ENCODE peak calls at places on chromosomes 4 and X, in five cellular contexts. One of them, this sample, is unnamed.

GRCh38 chr4:168633071-168633470 is 136.2 kb downstream of the PALLD start:
- DNase-seq in adipocyte: peak; percentile 50
- DNase-seq in pancreas: no peak
- DNase-seq in colonic mucosa: no peak
- DNase-seq in skeletal muscle cell: no peak
- DNase-seq in this sample: no peak

GRCh38 chr4:127686656-127687055 is 43.5 kb upstream of the SLC25A31 start:
- DNase-seq in adipocyte: no peak
- DNase-seq in pancreas: no peak
- DNase-seq in colonic mucosa: no peak
- DNase-seq in skeletal muscle cell: no peak
- DNase-seq in this sample: no peak

GRCh38 chr4:69974646-69975045 is 9.1 kb upstream of the CSN2 start:
- DNase-seq in adipocyte: peak; percentile 71
- DNase-seq in pancreas: no peak
- DNase-seq in colonic mucosa: no peak
- DNase-seq in skeletal muscle cell: no peak
- DNase-seq in this sample: no peak

GRCh38 chr4:55008166-55009056 is 117.0 kb downstream of the KDR start:
- DNase-seq in adipocyte: no peak
- DNase-seq in pancreas: no peak
- DNase-seq in colonic mucosa: no peak
- DNase-seq in skeletal muscle cell: no peak
- DNase-seq in this sample: no peak

GRCh38 chr4:101279377-101279871 is 67.9 kb downstream of the PPP3CA start:
- DNase-seq in adipocyte: peak; percentile 97
- DNase-seq in pancreas: no peak
- DNase-seq in colonic mucosa: peak; percentile 39
- DNase-seq in skeletal muscle cell: peak; percentile 94
- DNase-seq in this sample: no peak

GRCh38 chrX:78800114-78800513 is 52.6 kb downstream of the LPAR4 start:
- DNase-seq in adipocyte: no peak
- DNase-seq in pancreas: no peak
- DNase-seq in colonic mucosa: no peak
- DNase-seq in skeletal muscle cell: no peak
- DNase-seq in this sample: no peak

GRCh38 chr4:65599335-65599734 is 71.0 kb downstream of the EPHA5 start:
- DNase-seq in adipocyte: peak; percentile 16
- DNase-seq in pancreas: no peak
- DNase-seq in colonic mucosa: no peak
- DNase-seq in skeletal muscle cell: peak; percentile 5
- DNase-seq in this sample: no peak

GRCh38 chr4:139092271-139092670 is 76.7 kb downstream of the NOCT start:
- DNase-seq in adipocyte: no peak
- DNase-seq in pancreas: no peak
- DNase-seq in colonic mucosa: no peak
- DNase-seq in skeletal muscle cell: no peak
- DNase-seq in this sample: no peak

GRCh38 chr4:118389731-118390520 is 37.1 kb upstream of the PRSS12 start:
- DNase-seq in adipocyte: peak; percentile 41
- DNase-seq in pancreas: no peak
- DNase-seq in colonic mucosa: no peak
- DNase-seq in skeletal muscle cell: no peak
- DNase-seq in this sample: no peak

DNA sequence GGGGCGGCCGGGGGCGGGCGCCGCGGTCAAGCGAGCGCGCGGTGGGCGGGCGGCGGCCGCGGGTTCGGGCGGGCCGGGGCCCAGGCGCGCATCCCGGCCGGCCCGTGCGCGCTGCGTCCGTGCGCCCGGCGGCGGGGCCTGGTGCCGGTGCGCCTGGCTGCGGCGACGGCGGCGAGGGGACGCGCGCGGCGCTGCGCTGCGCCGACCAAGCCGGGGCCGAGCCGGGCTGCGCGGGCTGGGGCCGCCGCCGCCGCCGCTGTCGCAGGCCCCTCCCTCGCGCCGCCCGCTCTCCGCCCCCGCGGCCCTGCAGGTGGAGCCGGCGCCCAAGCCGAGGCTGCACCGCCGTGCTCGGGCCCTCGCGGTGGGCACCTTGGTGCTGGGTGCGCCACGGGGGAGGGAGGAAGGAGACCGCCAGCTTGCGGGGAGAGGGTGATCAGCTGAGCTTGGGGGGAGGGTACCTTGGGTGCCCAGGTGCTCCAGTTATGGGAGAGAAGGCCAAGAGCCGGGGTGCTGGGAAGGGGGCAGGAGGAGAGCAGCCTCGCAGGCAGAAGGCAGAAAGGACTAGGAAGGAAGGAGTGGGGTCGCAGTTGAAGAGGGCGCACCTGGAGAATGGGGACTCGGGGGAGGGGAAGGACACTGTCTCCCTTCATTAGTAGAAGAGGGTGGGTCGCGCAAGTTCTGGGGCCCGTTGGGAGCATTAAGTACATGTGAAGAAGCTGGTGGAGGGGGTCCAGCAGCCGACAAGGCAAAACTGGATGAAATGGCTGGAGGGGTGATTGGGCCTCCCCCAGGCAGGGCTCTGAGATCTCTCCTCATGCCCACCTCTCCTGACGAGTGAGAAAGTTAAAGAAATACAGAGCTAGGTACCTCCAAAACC is at the start of gene PPP2R2C:
- DNase-seq in adipocyte: peak; percentile 2
- DNase-seq in pancreas: no peak
- DNase-seq in colonic mucosa: peak; percentile 14
- DNase-seq in skeletal muscle cell: no peak
- DNase-seq in this sample: no peak
- H3K4me3 ChIP-seq in adipocyte: no peak within 1 kb of the TSS
- H3K4me3 ChIP-seq in pancreas: no peak within 1 kb of the TSS
- H3K4me3 ChIP-seq in colonic mucosa: no peak within 1 kb of the TSS
- H3K4me3 ChIP-seq in skeletal muscle cell: no peak within 1 kb of the TSS
- H3K4me3 ChIP-seq in this sample: peak within 1 kb of the TSS; percentile 51

GRCh38 chrX:47197526-47197925 is 3.9 kb downstream of the UBA1 start:
- DNase-seq in adipocyte: no peak
- DNase-seq in pancreas: no peak
- DNase-seq in colonic mucosa: no peak
- DNase-seq in skeletal muscle cell: no peak
- DNase-seq in this sample: no peak
- H3K4me3 ChIP-seq in adipocyte: peak overlapping the region; percentile 35
- H3K4me3 ChIP-seq in pancreas: no peak overlapping the region
- H3K4me3 ChIP-seq in colonic mucosa: no peak overlapping the region
- H3K4me3 ChIP-seq in skeletal muscle cell: no peak overlapping the region
- H3K4me3 ChIP-seq in this sample: no peak overlapping the region

GRCh38 chr4:150080335-150080734 is 2.1 kb downstream of the DCLK2 start:
- DNase-seq in adipocyte: no peak
- DNase-seq in pancreas: no peak
- DNase-seq in colonic mucosa: no peak
- DNase-seq in skeletal muscle cell: no peak
- DNase-seq in this sample: no peak
- H3K4me3 ChIP-seq in adipocyte: peak overlapping the region; percentile 86
- H3K4me3 ChIP-seq in pancreas: no peak overlapping the region
- H3K4me3 ChIP-seq in colonic mucosa: no peak overlapping the region
- H3K4me3 ChIP-seq in skeletal muscle cell: peak overlapping the region; percentile 78
- H3K4me3 ChIP-seq in this sample: no peak overlapping the region

GRCh38 chrX:15644560-15644872 is 20.1 kb downstream of the CLTRN start:
- DNase-seq in adipocyte: no peak
- DNase-seq in pancreas: no peak
- DNase-seq in colonic mucosa: no peak
- DNase-seq in skeletal muscle cell: no peak
- DNase-seq in this sample: no peak

GRCh38 chrX:15643786-15644559 is 20.6 kb downstream of the CLTRN start:
- DNase-seq in adipocyte: no peak
- DNase-seq in pancreas: no peak
- DNase-seq in colonic mucosa: no peak
- DNase-seq in skeletal muscle cell: no peak
- DNase-seq in this sample: no peak

GRCh38 chrX:15646543-15646942 is 18.1 kb downstream of the CLTRN start:
- DNase-seq in adipocyte: no peak
- DNase-seq in pancreas: peak; percentile 54
- DNase-seq in colonic mucosa: no peak
- DNase-seq in skeletal muscle cell: no peak
- DNase-seq in this sample: no peak

GRCh38 chrX:15645266-15645665 is 19.3 kb downstream of the CLTRN start:
- DNase-seq in adipocyte: no peak
- DNase-seq in pancreas: no peak
- DNase-seq in colonic mucosa: no peak
- DNase-seq in skeletal muscle cell: no peak
- DNase-seq in this sample: no peak

DNA sequence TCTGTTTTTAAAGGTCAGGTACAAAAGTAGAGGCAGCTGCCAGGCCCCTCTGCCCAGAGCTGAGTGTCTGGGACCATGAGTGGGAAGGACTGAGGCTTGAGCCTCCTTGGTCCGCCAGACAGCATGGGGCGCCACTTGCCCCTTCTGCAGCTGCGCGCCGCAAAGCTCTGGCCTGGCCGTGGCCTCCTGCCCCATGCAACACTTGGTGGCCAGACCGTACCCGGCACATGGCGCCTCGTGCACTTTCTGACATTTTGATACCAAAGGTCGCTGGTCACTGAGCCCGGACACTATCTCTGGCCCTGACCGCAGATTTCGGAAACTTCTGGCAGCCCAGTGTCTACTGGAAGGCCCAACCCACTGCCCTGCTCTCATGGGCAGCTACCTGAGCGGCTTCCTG is 18.6 kb downstream of the CLTRN start:
- DNase-seq in adipocyte: no peak
- DNase-seq in pancreas: peak; percentile 57
- DNase-seq in colonic mucosa: no peak
- DNase-seq in skeletal muscle cell: no peak
- DNase-seq in this sample: no peak
- H3K4me3 ChIP-seq in adipocyte: no peak overlapping the region
- H3K4me3 ChIP-seq in pancreas: no peak overlapping the region
- H3K4me3 ChIP-seq in colonic mucosa: no peak overlapping the region
- H3K4me3 ChIP-seq in skeletal muscle cell: no peak overlapping the region
- H3K4me3 ChIP-seq in this sample: no peak overlapping the region

GRCh38 chr4:169791527-169792156 is 33.9 kb upstream of the HPF1 start:
- DNase-seq in adipocyte: peak; percentile 86
- DNase-seq in pancreas: peak; percentile 37
- DNase-seq in colonic mucosa: peak; percentile 31
- DNase-seq in skeletal muscle cell: peak; percentile 22
- DNase-seq in this sample: peak; percentile 13
- H3K4me3 ChIP-seq in adipocyte: peak overlapping the region; percentile 73
- H3K4me3 ChIP-seq in pancreas: no peak overlapping the region
- H3K4me3 ChIP-seq in colonic mucosa: peak overlapping the region; percentile 15
- H3K4me3 ChIP-seq in skeletal muscle cell: peak overlapping the region; percentile 36
- H3K4me3 ChIP-seq in this sample: no peak overlapping the region

GRCh38 chr4:6199344-6199921 is 916 bp downstream of the JAKMIP1 start:
- DNase-seq in adipocyte: no peak
- DNase-seq in pancreas: no peak
- DNase-seq in colonic mucosa: no peak
- DNase-seq in skeletal muscle cell: no peak
- DNase-seq in this sample: no peak
- H3K4me3 ChIP-seq in adipocyte: no peak overlapping the region
- H3K4me3 ChIP-seq in pancreas: no peak overlapping the region
- H3K4me3 ChIP-seq in colonic mucosa: no peak overlapping the region
- H3K4me3 ChIP-seq in skeletal muscle cell: no peak overlapping the region
- H3K4me3 ChIP-seq in this sample: peak overlapping the region; percentile 42

GRCh38 chr4:929970-930625 is 2.0 kb downstream of the GAK start:
- DNase-seq in adipocyte: peak; percentile 55
- DNase-seq in pancreas: no peak
- DNase-seq in colonic mucosa: peak; percentile 38
- DNase-seq in skeletal muscle cell: no peak
- DNase-seq in this sample: no peak
- H3K4me3 ChIP-seq in adipocyte: peak overlapping the region; percentile 98
- H3K4me3 ChIP-seq in pancreas: no peak overlapping the region
- H3K4me3 ChIP-seq in colonic mucosa: peak overlapping the region; percentile 96
- H3K4me3 ChIP-seq in skeletal muscle cell: no peak overlapping the region
- H3K4me3 ChIP-seq in this sample: no peak overlapping the region